ENCODE peak calls at places on chromosomes 1 and 21, in nine cellular contexts. T, Y, S, R, N, J, Q, M and D are unnamed samples.

GRCh38 chr1:47023268-47024137 is at the start of gene CYP4X1:
- DNase-seq in S (no peak), Q (no peak), M (peak; percentile 71), T (no peak), R (no peak), Y (no peak), J (peak; percentile 80), N (no peak), D (no peak)

GRCh38 chr1:54255026-54255425 is 55.1 kb downstream of the MRPL37 start:
- DNase-seq in N (peak; percentile 71), J (no peak), S (peak; percentile 80), Q (no peak), R (no peak), T (peak; percentile 71), M (no peak), Y (no peak), D (no peak)

GRCh38 chr1:192439373-192440025 is 122.7 kb downstream of the RGS21 start:
- DNase-seq in N (peak; percentile 87), R (no peak), T (peak; percentile 73), M (no peak), S (peak; percentile 84), Y (no peak), J (no peak), Q (no peak), D (no peak)

GRCh38 chr1:204628868-204629267 is 56.7 kb downstream of the LRRN2 start:
- DNase-seq in S (no peak), R (no peak), J (no peak), Y (no peak), T (no peak), M (no peak), N (no peak), Q (no peak), D (no peak)

GRCh38 chr1:66542314-66542713 is 8.4 kb downstream of the SGIP1 start:
- DNase-seq in R (no peak), Q (no peak), S (no peak), J (no peak), M (no peak), N (no peak), Y (no peak), T (no peak), D (no peak)

GRCh38 chr1:68346192-68346808 is 103.5 kb downstream of the RPE65 start:
- DNase-seq in J (peak; percentile 38), M (peak; percentile 50), S (no peak), T (peak; percentile 62), Q (no peak), Y (no peak), N (no peak), R (no peak), D (no peak)

GRCh38 chr1:42979888-42980800 is 21.5 kb upstream of the SLC2A1 start:
- DNase-seq in J (no peak), R (no peak), S (no peak), N (no peak), T (no peak), Q (no peak), Y (no peak), M (no peak), D (no peak)

GRCh38 chr1:204396015-204396583 is 15.5 kb downstream of the PPP1R15B start:
- DNase-seq in R (no peak), J (no peak), S (no peak), N (no peak), T (no peak), M (no peak), Q (no peak), Y (no peak), D (no peak)

GRCh38 chr1:37047487-37047886 is 13.2 kb upstream of the GRIK3 start:
- DNase-seq in Y (no peak), Q (no peak), J (no peak), N (no peak), T (no peak), R (no peak), M (no peak), S (no peak), D (no peak)

GRCh38 chr1:211576717-211577116 is 2.2 kb downstream of the SLC30A1 start:
- DNase-seq in S (no peak), N (no peak), M (no peak), T (no peak), J (no peak), Y (no peak), R (no peak), Q (no peak), D (no peak)

GRCh38 chr1:33232716-33233115 is 23.6 kb upstream of the ZNF362 start:
- DNase-seq in R (no peak), Q (no peak), Y (no peak), M (no peak), T (no peak), N (no peak), J (no peak), S (no peak), D (no peak)

GRCh38 chr1:19712928-19713327 is 48.3 kb downstream of the HTR6 start:
- DNase-seq in Q (no peak), J (no peak), N (no peak), R (no peak), Y (no peak), S (no peak), M (no peak), T (no peak), D (no peak)

GRCh38 chr1:109759513-109760334 is 4.0 kb downstream of the EPS8L3 start:
- DNase-seq in Q (peak; percentile 58), S (no peak), M (no peak), J (no peak), R (no peak), Y (no peak), N (no peak), T (no peak), D (no peak)

GRCh38 chr1:121458291-121459048 is 273.7 kb downstream of the SRGAP2C start:
- DNase-seq in M (no peak), J (peak; percentile 13), T (peak; percentile 2), R (no peak), S (no peak), Y (no peak), Q (no peak), N (no peak), D (no peak)

GRCh38 chr1:195899762-195900352 is 708.4 kb downstream of the KCNT2 start:
- DNase-seq in J (no peak), N (no peak), Q (no peak), S (peak; percentile 52), T (peak; percentile 36), R (no peak), Y (no peak), M (no peak), D (no peak)

GRCh38 chr21:17725339-17725738 is 93.8 kb downstream of the C21orf91 start:
- DNase-seq in Q (no peak), Y (peak; percentile 76), S (no peak), N (no peak), T (no peak), J (peak; percentile 97), M (no peak), R (no peak), D (no peak)

GRCh38 chr1:18565321-18565720 is 65.3 kb upstream of the PAX7 start:
- DNase-seq in T (no peak), M (no peak), R (no peak), Y (no peak), J (no peak), Q (no peak), N (no peak), S (no peak), D (no peak)

GRCh38 chr1:247077768-247078314 is 770 bp downstream of the ZNF670 start:
- DNase-seq in S (no peak), N (no peak), Q (no peak), M (no peak), T (peak; percentile 15), Y (no peak), J (peak; percentile 3), R (no peak), D (no peak)

GRCh38 chr1:113917400-113918082 is 11.6 kb upstream of the HIPK1 start:
- DNase-seq in S (peak; percentile 88), M (no peak), Y (no peak), T (peak; percentile 4), R (no peak), Q (no peak), N (peak; percentile 14), J (no peak), D (no peak)

GRCh38 chr1:71464016-71464415 is 383.2 kb upstream of the ZRANB2 start:
- DNase-seq in S (no peak), T (peak; percentile 9), N (no peak), R (no peak), M (no peak), J (no peak), Q (no peak), Y (no peak), D (no peak)

GRCh38 chr1:93506140-93506539 is 58.2 kb downstream of the FNBP1L start:
- DNase-seq in J (no peak), Q (no peak), M (no peak), T (no peak), R (no peak), S (no peak), N (no peak), Y (no peak), D (no peak)

GRCh38 chr1:66182551-66183178 is 351.3 kb upstream of the SGIP1 start:
- DNase-seq in M (no peak), Q (no peak), N (no peak), S (peak; percentile 98), J (peak; percentile 77), R (no peak), Y (no peak), T (peak; percentile 64), D (no peak)

GRCh38 chr1:46642091-46642680 is 25.6 kb upstream of the MOB3C start:
- DNase-seq in S (no peak), Y (no peak), T (no peak), J (no peak), N (no peak), Q (no peak), R (no peak), M (no peak), D (no peak)

GRCh38 chr1:2258996-2259395 is 30.9 kb downstream of the SKI start:
- DNase-seq in Y (no peak), T (no peak), M (no peak), Q (peak; percentile 59), N (no peak), R (peak; percentile 46), S (no peak), J (no peak), D (no peak)

GRCh38 chr1:207309775-207310273 is 11.7 kb upstream of the CD55 start:
- DNase-seq in M (peak; percentile 35), T (peak; percentile 37), Y (no peak), N (peak; percentile 86), R (no peak), S (peak; percentile 95), Q (no peak), J (no peak), D (no peak)

GRCh38 chr1:162040657-162041056 is 17.0 kb upstream of the OLFML2B start:
- DNase-seq in R (no peak), Q (no peak), J (no peak), Y (no peak), T (peak; percentile 58), M (peak; percentile 63), S (peak; percentile 77), N (no peak), D (peak; percentile 16)

GRCh38 chr1:51313268-51313852 is 17.0 kb downstream of the TTC39A start:
- DNase-seq in S (no peak), Q (no peak), Y (no peak), J (no peak), M (peak; percentile 81), T (no peak), N (peak; percentile 11), R (no peak), D (peak; percentile 9)

GRCh38 chr1:19006837-19007271 is 50.4 kb upstream of the IFFO2 start:
- DNase-seq in M (no peak), R (no peak), Y (no peak), S (peak; percentile 40), J (no peak), Q (no peak), T (peak; percentile 31), N (no peak), D (no peak)

GRCh38 chr1:230917284-230918135 is 49.2 kb upstream of the C1orf198 start:
- DNase-seq in N (peak; percentile 28), J (peak; percentile 56), Y (peak; percentile 77), T (peak; percentile 82), R (no peak), Q (peak; percentile 69), M (peak; percentile 99), S (peak; percentile 81), D (peak; percentile 70)

GRCh38 chr1:206706298-206706791 is 21.6 kb downstream of the MAPKAPK2 start:
- DNase-seq in T (peak; percentile 88), J (peak; percentile 27), Q (peak; percentile 16), S (peak; percentile 75), N (no peak), R (no peak), M (peak; percentile 47), Y (peak; percentile 82), D (no peak)

GRCh38 chr1:17193222-17194132 is 11.5 kb upstream of the PADI1 start:
- DNase-seq in M (no peak), N (no peak), Y (no peak), J (no peak), Q (no peak), T (no peak), R (no peak), S (no peak), D (no peak)